ENCODE peak calls at places on chromosome 1, in seven cellular contexts. H is SW480, P is NCI-H1092, A is BE2C, I is osteocyte, Q is WERI-Rb-1, F is progenitor cell of endocrine pancreas. W is an unnamed sample.
A peak's percentile ranks its signal among the peaks of the same experiment; 100 is the strongest.

GRCh38 chr1:1437904-1438376 is 2.5 kb downstream of the VWA1 start:
- DNase-seq in P (no peak), I (no peak), Q (no peak), A (peak; percentile 38), F (peak; percentile 73), H (peak; percentile 70), W (no peak)

GRCh38 chr1:156281281-156282142 is 1.1 kb downstream of the SMG5 start:
- DNase-seq in I (no peak), F (no peak), P (no peak), Q (no peak), A (peak; percentile 71), H (peak; percentile 68), W (no peak)

GRCh38 chr1:34754878-34755637 is at the start of gene GJB5:
- DNase-seq in Q (no peak), P (no peak), F (no peak), H (no peak), A (no peak), I (no peak), W (no peak)

GRCh38 chr1:92599184-92599583 is 112.5 kb upstream of the GFI1 start:
- DNase-seq in F (no peak), Q (no peak), I (no peak), A (no peak), H (peak; percentile 11), P (no peak), W (peak; percentile 8)

GRCh38 chr1:27575861-27576331 is 28.0 kb downstream of the AHDC1 start:
- DNase-seq in F (peak; percentile 59), Q (no peak), I (no peak), H (peak; percentile 78), A (peak; percentile 52), P (no peak), W (no peak)

GRCh38 chr1:151458936-151459330 is 361 bp downstream of the POGZ start:
- DNase-seq in F (peak; percentile 43), Q (peak; percentile 92), I (no peak), H (peak; percentile 69), P (peak; percentile 77), A (peak; percentile 83), W (peak; percentile 86)

GRCh38 chr1:238334170-238334569 is 443.4 kb upstream of the ZP4 start:
- DNase-seq in P (no peak), Q (no peak), F (no peak), A (no peak), I (no peak), H (no peak), W (no peak)

GRCh38 chr1:56378376-56379070 is 200.8 kb downstream of the PLPP3 start:
- DNase-seq in Q (peak; percentile 52), F (no peak), P (no peak), I (no peak), H (no peak), A (peak; percentile 69), W (peak; percentile 63)

GRCh38 chr1:20081331-20081810 is 11.4 kb downstream of the PLA2G5 start:
- DNase-seq in I (no peak), F (no peak), H (no peak), Q (no peak), P (no peak), A (no peak), W (no peak)

GRCh38 chr1:244409648-244410164 is 42.0 kb downstream of the ADSS2 start:
- DNase-seq in F (no peak), I (no peak), Q (no peak), A (no peak), H (no peak), P (no peak), W (no peak)

GRCh38 chr1:88433556-88433955 is 250.5 kb upstream of the PKN2 start:
- DNase-seq in H (no peak), F (no peak), Q (no peak), A (no peak), I (no peak), P (no peak), W (no peak)

GRCh38 chr1:118381197-118381596 is 196.2 kb upstream of the SPAG17 start:
- DNase-seq in Q (no peak), A (no peak), I (no peak), H (peak; percentile 1), P (no peak), F (no peak), W (no peak)

GRCh38 chr1:33454646-33455282 is 17.7 kb upstream of the ZSCAN20 start:
- DNase-seq in I (no peak), H (no peak), F (no peak), A (no peak), Q (no peak), P (no peak), W (no peak)

GRCh38 chr1:41612953-41613352 is 128.5 kb upstream of the EDN2 start:
- DNase-seq in H (no peak), P (no peak), F (peak; percentile 3), A (no peak), Q (no peak), I (peak; percentile 73), W (peak; percentile 9)

GRCh38 chr1:177306981-177307380 is 136.2 kb downstream of the BRINP2 start:
- DNase-seq in H (no peak), Q (no peak), I (no peak), P (no peak), A (no peak), F (no peak), W (no peak)

GRCh38 chr1:57911427-57911826 is 487.6 kb upstream of the DAB1 start:
- DNase-seq in Q (peak; percentile 10), F (no peak), A (no peak), P (no peak), I (no peak), H (no peak), W (no peak)

GRCh38 chr1:41362749-41363631 is 1.8 kb downstream of the FOXO6 start:
- DNase-seq in F (no peak), A (no peak), P (no peak), H (no peak), Q (no peak), I (no peak), W (no peak)

GRCh38 chr1:1318131-1318652 is 6.3 kb downstream of the INTS11 start:
- DNase-seq in A (no peak), F (no peak), Q (no peak), H (peak; percentile 81), I (no peak), P (peak; percentile 35), W (no peak)

GRCh38 chr1:35659589-35659988 is 18.3 kb upstream of the PSMB2 start:
- DNase-seq in H (no peak), I (no peak), A (no peak), F (no peak), P (no peak), Q (no peak), W (no peak)

GRCh38 chr1:172588296-172589291 is 55.6 kb downstream of the SUCO start:
- DNase-seq in A (no peak), Q (no peak), P (no peak), F (no peak), I (no peak), H (no peak), W (no peak)

GRCh38 chr1:65820983-65821382 is 28.3 kb downstream of the PDE4B start:
- DNase-seq in F (no peak), P (no peak), H (peak; percentile 5), Q (no peak), A (no peak), I (no peak), W (no peak)

GRCh38 chr1:200487650-200488049 is 77.8 kb upstream of the ZNF281 start:
- DNase-seq in P (no peak), I (no peak), F (no peak), Q (no peak), H (no peak), A (no peak), W (no peak)

GRCh38 chr1:189859385-189859977 is 618.2 kb downstream of the BRINP3 start:
- DNase-seq in P (no peak), A (peak; percentile 51), H (no peak), Q (peak; percentile 10), F (no peak), I (no peak), W (peak; percentile 48)

GRCh38 chr1:19393051-19393450 is 80.9 kb downstream of the SLC66A1 start:
- DNase-seq in A (no peak), Q (no peak), P (no peak), I (no peak), H (no peak), F (no peak), W (no peak)

GRCh38 chr1:106954830-106955229 is 101.6 kb upstream of the PRMT6 start:
- DNase-seq in Q (no peak), F (no peak), P (no peak), I (no peak), A (no peak), H (no peak), W (no peak)

GRCh38 chr1:64703600-64703999 is 41.3 kb upstream of the RAVER2 start:
- DNase-seq in F (no peak), I (no peak), A (no peak), H (no peak), Q (no peak), P (no peak), W (no peak)

GRCh38 chr1:42173155-42173933 is 8.8 kb upstream of the GUCA2A start:
- DNase-seq in I (no peak), H (peak; percentile 51), F (peak; percentile 65), Q (peak; percentile 71), A (peak; percentile 50), P (peak; percentile 49), W (peak; percentile 82)

GRCh38 chr1:31127266-31127665 is 61.7 kb upstream of the PUM1 start:
- DNase-seq in I (no peak), P (no peak), H (no peak), A (no peak), F (no peak), Q (no peak), W (no peak)

GRCh38 chr1:93865253-93865652 is 13.8 kb downstream of the DNTTIP2 start:
- DNase-seq in Q (no peak), A (no peak), I (no peak), P (peak; percentile 19), H (no peak), F (no peak), W (no peak)

GRCh38 chr1:209601809-209602657 is 18.5 kb downstream of the CAMK1G start:
- DNase-seq in P (no peak), Q (peak; percentile 22), A (peak; percentile 38), I (no peak), H (peak; percentile 55), F (no peak), W (no peak)

GRCh38 chr1:231626951-231627614 is 493 bp downstream of the DISC1 start:
- DNase-seq in I (peak; percentile 85), A (peak; percentile 80), H (peak; percentile 75), F (peak; percentile 23), P (no peak), Q (no peak), W (peak; percentile 63)

GRCh38 chr1:226674892-226675719 is 64.0 kb downstream of the ITPKB start:
- DNase-seq in F (no peak), Q (no peak), P (no peak), H (no peak), I (no peak), A (no peak), W (no peak)

GRCh38 chr1:26278303-26278702 is 1.6 kb upstream of the SH3BGRL3 start:
- DNase-seq in A (no peak), H (no peak), F (no peak), I (peak; percentile 87), Q (no peak), P (no peak), W (no peak)

GRCh38 chr1:174324939-174325338 is 122.8 kb upstream of the GPR52 start:
- DNase-seq in Q (no peak), I (no peak), P (no peak), A (no peak), F (no peak), H (no peak), W (no peak)

GRCh38 chr1:19610282-19610978 is 33.7 kb upstream of the NBL1 start:
- DNase-seq in F (no peak), P (no peak), I (no peak), Q (no peak), H (no peak), A (no peak), W (no peak)